ENCODE peak calls at places on chromosomes 5 and 9, in ten cellular contexts. One of them, this sample, is unnamed.

GRCh38 chr5:136730426-136730825 is 365.1 kb upstream of the TRPC7 start:
- DNase-seq in AG10803: no peak
- DNase-seq in foreskin fibroblast: no peak
- DNase-seq in CD8-positive, alpha-beta memory T cell: no peak
- DNase-seq in OCI-LY7: no peak
- DNase-seq in fibroblast of pulmonary artery: no peak
- DNase-seq in sigmoid colon: no peak
- DNase-seq in choroid plexus epithelial cell: no peak
- DNase-seq in left lung: no peak
- DNase-seq in transverse colon: no peak
- DNase-seq in this sample: no peak

GRCh38 chr9:134593756-134594375 is 47.7 kb upstream of the COL5A1 start:
- DNase-seq in AG10803: no peak
- DNase-seq in foreskin fibroblast: no peak
- DNase-seq in CD8-positive, alpha-beta memory T cell: no peak
- DNase-seq in OCI-LY7: no peak
- DNase-seq in fibroblast of pulmonary artery: no peak
- DNase-seq in sigmoid colon: no peak
- DNase-seq in choroid plexus epithelial cell: no peak
- DNase-seq in left lung: no peak
- DNase-seq in transverse colon: no peak
- DNase-seq in this sample: no peak

GRCh38 chr9:137339606-137340462 is 37.8 kb upstream of the NRARP start:
- DNase-seq in AG10803: no peak
- DNase-seq in foreskin fibroblast: peak
- DNase-seq in CD8-positive, alpha-beta memory T cell: no peak
- DNase-seq in OCI-LY7: no peak
- DNase-seq in fibroblast of pulmonary artery: peak
- DNase-seq in sigmoid colon: no peak
- DNase-seq in choroid plexus epithelial cell: peak
- DNase-seq in left lung: no peak
- DNase-seq in transverse colon: no peak
- DNase-seq in this sample: no peak

GRCh38 chr5:38284378-38284777 is 26.0 kb downstream of the EGFLAM start:
- DNase-seq in AG10803: no peak
- DNase-seq in foreskin fibroblast: no peak
- DNase-seq in CD8-positive, alpha-beta memory T cell: no peak
- DNase-seq in OCI-LY7: no peak
- DNase-seq in fibroblast of pulmonary artery: no peak
- DNase-seq in sigmoid colon: no peak
- DNase-seq in choroid plexus epithelial cell: no peak
- DNase-seq in left lung: no peak
- DNase-seq in transverse colon: no peak
- DNase-seq in this sample: no peak

GRCh38 chr9:98998441-98999151 is 54.9 kb downstream of the COL15A1 start:
- DNase-seq in AG10803: peak
- DNase-seq in foreskin fibroblast: peak
- DNase-seq in CD8-positive, alpha-beta memory T cell: peak
- DNase-seq in OCI-LY7: peak
- DNase-seq in fibroblast of pulmonary artery: peak
- DNase-seq in sigmoid colon: peak
- DNase-seq in choroid plexus epithelial cell: peak
- DNase-seq in left lung: peak
- DNase-seq in transverse colon: peak
- DNase-seq in this sample: peak

GRCh38 chr9:131051592-131052517 is 42.9 kb downstream of the LAMC3 start:
- DNase-seq in AG10803: no peak
- DNase-seq in foreskin fibroblast: no peak
- DNase-seq in CD8-positive, alpha-beta memory T cell: no peak
- DNase-seq in OCI-LY7: no peak
- DNase-seq in fibroblast of pulmonary artery: no peak
- DNase-seq in sigmoid colon: no peak
- DNase-seq in choroid plexus epithelial cell: no peak
- DNase-seq in left lung: no peak
- DNase-seq in transverse colon: no peak
- DNase-seq in this sample: no peak

GRCh38 chr9:5790923-5791322 is 42.0 kb downstream of the ERMP1 start:
- DNase-seq in AG10803: no peak
- DNase-seq in foreskin fibroblast: no peak
- DNase-seq in CD8-positive, alpha-beta memory T cell: no peak
- DNase-seq in OCI-LY7: peak
- DNase-seq in fibroblast of pulmonary artery: no peak
- DNase-seq in sigmoid colon: no peak
- DNase-seq in choroid plexus epithelial cell: no peak
- DNase-seq in left lung: no peak
- DNase-seq in transverse colon: no peak
- DNase-seq in this sample: no peak

GRCh38 chr5:124599048-124599973 is 147.1 kb downstream of the ZNF608 start:
- DNase-seq in AG10803: peak
- DNase-seq in foreskin fibroblast: peak
- DNase-seq in CD8-positive, alpha-beta memory T cell: no peak
- DNase-seq in OCI-LY7: peak
- DNase-seq in fibroblast of pulmonary artery: peak
- DNase-seq in sigmoid colon: no peak
- DNase-seq in choroid plexus epithelial cell: peak
- DNase-seq in left lung: no peak
- DNase-seq in transverse colon: peak
- DNase-seq in this sample: no peak

GRCh38 chr9:81984911-81985310 is 3.7 kb upstream of the SPATA31D1 start:
- DNase-seq in AG10803: no peak
- DNase-seq in foreskin fibroblast: peak
- DNase-seq in CD8-positive, alpha-beta memory T cell: no peak
- DNase-seq in OCI-LY7: no peak
- DNase-seq in fibroblast of pulmonary artery: no peak
- DNase-seq in sigmoid colon: no peak
- DNase-seq in choroid plexus epithelial cell: peak
- DNase-seq in left lung: no peak
- DNase-seq in transverse colon: no peak
- DNase-seq in this sample: no peak

GRCh38 chr9:126984969-126985368 is 70.4 kb downstream of the RALGPS1 start:
- DNase-seq in AG10803: peak
- DNase-seq in foreskin fibroblast: no peak
- DNase-seq in CD8-positive, alpha-beta memory T cell: no peak
- DNase-seq in OCI-LY7: no peak
- DNase-seq in fibroblast of pulmonary artery: no peak
- DNase-seq in sigmoid colon: no peak
- DNase-seq in choroid plexus epithelial cell: no peak
- DNase-seq in left lung: no peak
- DNase-seq in transverse colon: peak
- DNase-seq in this sample: no peak

GRCh38 chr9:113504725-113505590 is 41.4 kb downstream of the RGS3 start:
- DNase-seq in AG10803: no peak
- DNase-seq in foreskin fibroblast: no peak
- DNase-seq in CD8-positive, alpha-beta memory T cell: no peak
- DNase-seq in OCI-LY7: no peak
- DNase-seq in fibroblast of pulmonary artery: peak
- DNase-seq in sigmoid colon: no peak
- DNase-seq in choroid plexus epithelial cell: peak
- DNase-seq in left lung: no peak
- DNase-seq in transverse colon: peak
- DNase-seq in this sample: no peak

GRCh38 chr5:86858452-86858851 is 240.7 kb downstream of the COX7C start:
- DNase-seq in AG10803: no peak
- DNase-seq in foreskin fibroblast: no peak
- DNase-seq in CD8-positive, alpha-beta memory T cell: no peak
- DNase-seq in OCI-LY7: no peak
- DNase-seq in fibroblast of pulmonary artery: no peak
- DNase-seq in sigmoid colon: no peak
- DNase-seq in choroid plexus epithelial cell: no peak
- DNase-seq in left lung: no peak
- DNase-seq in transverse colon: no peak
- DNase-seq in this sample: no peak

DNA sequence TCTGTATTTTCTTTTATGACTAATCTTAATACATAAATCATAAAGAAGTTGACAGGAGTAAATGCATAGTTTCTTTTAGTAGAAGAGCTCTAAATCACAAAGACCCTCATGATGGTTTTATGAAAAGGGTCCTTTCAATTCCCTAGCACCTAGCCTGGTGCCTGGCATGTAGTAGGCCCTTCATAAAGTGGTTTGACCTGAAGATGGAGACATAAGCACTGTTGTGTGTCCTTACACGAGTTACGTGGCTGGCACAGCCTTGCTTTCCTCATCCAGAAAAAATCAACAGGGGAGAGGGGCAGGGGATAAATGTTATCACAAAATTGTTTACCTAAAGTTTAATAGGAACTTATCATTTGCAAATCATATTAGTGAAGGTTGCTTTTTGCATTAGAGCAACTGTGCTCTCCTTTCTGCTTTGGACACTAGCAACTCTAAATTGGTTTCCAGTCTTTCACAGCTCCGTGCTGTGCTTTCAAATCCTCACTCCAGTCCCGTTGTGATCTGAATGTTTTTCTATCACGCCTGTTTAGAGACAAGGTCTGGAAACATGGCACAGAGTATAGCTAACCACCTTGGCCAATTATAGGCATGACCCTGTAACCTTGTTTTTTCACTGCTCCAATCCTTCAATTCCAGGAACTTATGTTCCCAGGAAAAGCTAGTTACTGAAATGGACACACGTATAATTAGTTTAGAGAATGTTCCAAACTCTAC is 55.7 kb downstream of the ARL15 start:
- DNase-seq in AG10803: no peak
- DNase-seq in foreskin fibroblast: peak
- DNase-seq in CD8-positive, alpha-beta memory T cell: no peak
- DNase-seq in OCI-LY7: peak
- DNase-seq in fibroblast of pulmonary artery: peak
- DNase-seq in sigmoid colon: no peak
- DNase-seq in choroid plexus epithelial cell: peak
- DNase-seq in left lung: no peak
- DNase-seq in transverse colon: no peak
- DNase-seq in this sample: no peak
- H3K4me3 ChIP-seq in AG10803: no peak
- H3K4me3 ChIP-seq in foreskin fibroblast: no peak
- H3K4me3 ChIP-seq in CD8-positive, alpha-beta memory T cell: no peak
- H3K4me3 ChIP-seq in OCI-LY7: no peak
- H3K4me3 ChIP-seq in fibroblast of pulmonary artery: no peak
- H3K4me3 ChIP-seq in sigmoid colon: no peak
- H3K4me3 ChIP-seq in choroid plexus epithelial cell: no peak
- H3K4me3 ChIP-seq in left lung: no peak
- H3K4me3 ChIP-seq in transverse colon: no peak
- H3K4me3 ChIP-seq in this sample: no peak

GRCh38 chr5:170414786-170415185 is 25.6 kb upstream of the KCNMB1 start:
- DNase-seq in AG10803: no peak
- DNase-seq in foreskin fibroblast: no peak
- DNase-seq in CD8-positive, alpha-beta memory T cell: no peak
- DNase-seq in OCI-LY7: no peak
- DNase-seq in fibroblast of pulmonary artery: no peak
- DNase-seq in sigmoid colon: no peak
- DNase-seq in choroid plexus epithelial cell: no peak
- DNase-seq in left lung: no peak
- DNase-seq in transverse colon: no peak
- DNase-seq in this sample: no peak

GRCh38 chr5:170419666-170420065 is 30.5 kb upstream of the KCNMB1 start:
- DNase-seq in AG10803: no peak
- DNase-seq in foreskin fibroblast: no peak
- DNase-seq in CD8-positive, alpha-beta memory T cell: no peak
- DNase-seq in OCI-LY7: no peak
- DNase-seq in fibroblast of pulmonary artery: no peak
- DNase-seq in sigmoid colon: no peak
- DNase-seq in choroid plexus epithelial cell: no peak
- DNase-seq in left lung: no peak
- DNase-seq in transverse colon: no peak
- DNase-seq in this sample: no peak

GRCh38 chr5:170418736-170419135 is 29.6 kb upstream of the KCNMB1 start:
- DNase-seq in AG10803: no peak
- DNase-seq in foreskin fibroblast: no peak
- DNase-seq in CD8-positive, alpha-beta memory T cell: no peak
- DNase-seq in OCI-LY7: no peak
- DNase-seq in fibroblast of pulmonary artery: no peak
- DNase-seq in sigmoid colon: no peak
- DNase-seq in choroid plexus epithelial cell: no peak
- DNase-seq in left lung: no peak
- DNase-seq in transverse colon: no peak
- DNase-seq in this sample: no peak

GRCh38 chr5:170413897-170414296 is 24.7 kb upstream of the KCNMB1 start:
- DNase-seq in AG10803: no peak
- DNase-seq in foreskin fibroblast: no peak
- DNase-seq in CD8-positive, alpha-beta memory T cell: no peak
- DNase-seq in OCI-LY7: no peak
- DNase-seq in fibroblast of pulmonary artery: no peak
- DNase-seq in sigmoid colon: no peak
- DNase-seq in choroid plexus epithelial cell: no peak
- DNase-seq in left lung: no peak
- DNase-seq in transverse colon: no peak
- DNase-seq in this sample: no peak

GRCh38 chr5:170416526-170416925 is 27.4 kb upstream of the KCNMB1 start:
- DNase-seq in AG10803: no peak
- DNase-seq in foreskin fibroblast: no peak
- DNase-seq in CD8-positive, alpha-beta memory T cell: no peak
- DNase-seq in OCI-LY7: no peak
- DNase-seq in fibroblast of pulmonary artery: no peak
- DNase-seq in sigmoid colon: no peak
- DNase-seq in choroid plexus epithelial cell: no peak
- DNase-seq in left lung: no peak
- DNase-seq in transverse colon: no peak
- DNase-seq in this sample: no peak
- H3K4me3 ChIP-seq in AG10803: no peak
- H3K4me3 ChIP-seq in foreskin fibroblast: no peak
- H3K4me3 ChIP-seq in CD8-positive, alpha-beta memory T cell: no peak
- H3K4me3 ChIP-seq in OCI-LY7: no peak
- H3K4me3 ChIP-seq in fibroblast of pulmonary artery: no peak
- H3K4me3 ChIP-seq in sigmoid colon: no peak
- H3K4me3 ChIP-seq in choroid plexus epithelial cell: no peak
- H3K4me3 ChIP-seq in left lung: no peak
- H3K4me3 ChIP-seq in transverse colon: no peak
- H3K4me3 ChIP-seq in this sample: no peak

DNA sequence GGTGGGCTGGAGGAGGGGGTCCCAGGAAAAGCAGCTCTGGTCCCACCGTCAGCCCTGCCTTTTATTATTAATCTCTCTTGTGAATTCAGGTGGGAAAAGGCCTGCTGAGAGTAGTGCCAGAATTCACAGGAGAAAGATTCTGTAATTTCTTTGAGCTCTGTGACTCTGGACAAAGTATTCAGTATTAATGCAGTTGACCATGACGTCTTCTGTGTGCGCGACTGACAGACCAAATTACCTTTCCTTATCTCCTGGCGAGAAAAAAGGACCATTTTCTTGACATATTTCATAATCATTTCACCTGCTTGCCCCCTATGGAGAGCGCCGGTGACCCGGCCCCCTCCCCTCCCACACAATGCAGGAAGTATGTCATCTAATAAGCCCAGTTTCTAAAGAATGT is 26.8 kb upstream of the GRHPR start:
- DNase-seq in AG10803: no peak
- DNase-seq in foreskin fibroblast: no peak
- DNase-seq in CD8-positive, alpha-beta memory T cell: no peak
- DNase-seq in OCI-LY7: no peak
- DNase-seq in fibroblast of pulmonary artery: no peak
- DNase-seq in sigmoid colon: no peak
- DNase-seq in choroid plexus epithelial cell: no peak
- DNase-seq in left lung: no peak
- DNase-seq in transverse colon: no peak
- DNase-seq in this sample: no peak
- H3K4me3 ChIP-seq in AG10803: no peak
- H3K4me3 ChIP-seq in foreskin fibroblast: no peak
- H3K4me3 ChIP-seq in CD8-positive, alpha-beta memory T cell: no peak
- H3K4me3 ChIP-seq in OCI-LY7: no peak
- H3K4me3 ChIP-seq in fibroblast of pulmonary artery: no peak
- H3K4me3 ChIP-seq in sigmoid colon: no peak
- H3K4me3 ChIP-seq in choroid plexus epithelial cell: no peak
- H3K4me3 ChIP-seq in left lung: no peak
- H3K4me3 ChIP-seq in transverse colon: no peak
- H3K4me3 ChIP-seq in this sample: no peak

GRCh38 chr5:160197341-160198147 is 31.8 kb upstream of the FABP6 start:
- DNase-seq in AG10803: no peak
- DNase-seq in foreskin fibroblast: no peak
- DNase-seq in CD8-positive, alpha-beta memory T cell: no peak
- DNase-seq in OCI-LY7: no peak
- DNase-seq in fibroblast of pulmonary artery: peak
- DNase-seq in sigmoid colon: no peak
- DNase-seq in choroid plexus epithelial cell: peak
- DNase-seq in left lung: no peak
- DNase-seq in transverse colon: no peak
- DNase-seq in this sample: no peak
- H3K4me3 ChIP-seq in AG10803: no peak
- H3K4me3 ChIP-seq in foreskin fibroblast: no peak
- H3K4me3 ChIP-seq in CD8-positive, alpha-beta memory T cell: no peak
- H3K4me3 ChIP-seq in OCI-LY7: no peak
- H3K4me3 ChIP-seq in fibroblast of pulmonary artery: no peak
- H3K4me3 ChIP-seq in sigmoid colon: no peak
- H3K4me3 ChIP-seq in choroid plexus epithelial cell: peak
- H3K4me3 ChIP-seq in left lung: no peak
- H3K4me3 ChIP-seq in transverse colon: no peak
- H3K4me3 ChIP-seq in this sample: no peak